ENCODE peak calls at places on chromosomes 3 and 15, in five cellular contexts. J, U, A, P and L are unnamed samples.

GRCh38 chr15:100686725-100687488 is 84.5 kb downstream of the ASB7 start:
- DNase-seq in P (no peak), U (no peak), J (peak), A (no peak), L (no peak)

GRCh38 chr15:81296673-81297072 is 27.3 kb downstream of the STARD5 start:
- DNase-seq in J (no peak), U (no peak), P (no peak), A (no peak), L (peak)

GRCh38 chr3:196210673-196211556 is at the start of gene ZDHHC19:
- DNase-seq in P (no peak), J (no peak), A (no peak), U (no peak), L (no peak)

GRCh38 chr3:195583831-195584542 is at the start of gene APOD:
- DNase-seq in A (no peak), J (peak), U (peak), P (peak), L (no peak)

GRCh38 chr3:127497166-127497565 is 93.4 kb downstream of the TPRA1 start:
- DNase-seq in U (no peak), A (no peak), J (no peak), P (no peak), L (no peak)

GRCh38 chr3:52087728-52088127 is 31.4 kb upstream of the DUSP7 start:
- DNase-seq in U (no peak), J (no peak), A (no peak), P (no peak), L (no peak)

GRCh38 chr15:89457086-89457485 is 39.3 kb downstream of the RHCG start:
- DNase-seq in A (peak), J (peak), P (peak), U (peak), L (no peak)

GRCh38 chr15:70319466-70319865 is 221.7 kb upstream of the TLE3 start:
- DNase-seq in U (no peak), A (no peak), P (no peak), J (no peak), L (peak)

GRCh38 chr3:100155105-100155504 is 40.8 kb upstream of the FILIP1L start:
- DNase-seq in A (no peak), U (no peak), J (peak), P (no peak), L (no peak)

GRCh38 chr3:53833053-53833645 is 13.1 kb downstream of the CHDH start:
- DNase-seq in U (no peak), P (peak), J (no peak), A (no peak), L (no peak)

GRCh38 chr15:96312641-96313335 is 17.7 kb upstream of the NR2F2 start:
- DNase-seq in A (no peak), J (peak), P (no peak), U (no peak), L (no peak)

GRCh38 chr3:60192297-60193114 is 1058.7 kb downstream of the FHIT start:
- DNase-seq in P (no peak), U (no peak), A (no peak), J (no peak), L (peak)

GRCh38 chr3:170499562-170500156 is 81.0 kb downstream of the CLDN11 start:
- DNase-seq in P (peak), U (peak), A (peak), J (peak), L (no peak)

GRCh38 chr15:84842781-84843180 is 25.6 kb downstream of the ALPK3 start:
- DNase-seq in J (no peak), P (no peak), A (no peak), U (no peak), L (no peak)

GRCh38 chr15:40554164-40554530 is 10.7 kb downstream of the CCDC32 start:
- DNase-seq in P (no peak), U (no peak), A (no peak), J (no peak), L (no peak)

GRCh38 chr15:39365873-39366272 is 215.0 kb upstream of the THBS1 start:
- DNase-seq in A (no peak), P (no peak), U (no peak), J (no peak), L (no peak)

GRCh38 chr3:49826016-49826415 is 12.3 kb upstream of the UBA7 start:
- DNase-seq in P (no peak), A (no peak), U (no peak), J (no peak), L (no peak)

GRCh38 chr3:11991751-11992150 is 12.4 kb upstream of the SYN2 start:
- DNase-seq in P (no peak), U (no peak), J (no peak), A (no peak), L (no peak)

GRCh38 chr15:71800835-71801745 is 9.3 kb upstream of the NR2E3 start:
- DNase-seq in P (peak), J (peak), U (peak), A (peak), L (no peak)

GRCh38 chr3:16147226-16147625 is 27.3 kb upstream of the GALNT15 start:
- DNase-seq in P (no peak), U (peak), A (no peak), J (peak), L (no peak)

GRCh38 chr15:39153718-39154117 is 427.2 kb upstream of the THBS1 start:
- DNase-seq in P (no peak), A (no peak), U (no peak), J (peak), L (no peak)

GRCh38 chr3:156406393-156406792 is 148.5 kb downstream of the SSR3 start:
- DNase-seq in P (no peak), J (no peak), A (no peak), U (no peak), L (no peak)

GRCh38 chr3:54235998-54236397 is 113.6 kb downstream of the CACNA2D3 start:
- DNase-seq in P (no peak), J (no peak), A (no peak), U (no peak), L (no peak)

GRCh38 chr3:47851888-47852603 is 49.1 kb downstream of the DHX30 start:
- DNase-seq in A (no peak), J (no peak), U (no peak), P (no peak), L (no peak)

GRCh38 chr3:186097317-186097662 is 11.6 kb downstream of the ETV5 start:
- DNase-seq in P (no peak), J (no peak), U (no peak), A (no peak), L (no peak)

GRCh38 chr3:175432338-175433025 is 573.3 kb downstream of the NAALADL2 start:
- DNase-seq in J (peak), U (no peak), A (no peak), P (no peak), L (no peak)

GRCh38 chr3:151290673-151291072 is 12.3 kb upstream of the P2RY14 start:
- DNase-seq in P (no peak), J (peak), A (no peak), U (peak), L (no peak)

GRCh38 chr15:27238209-27238608 is 267.2 kb downstream of the GABRG3 start:
- DNase-seq in A (no peak), J (no peak), U (no peak), P (no peak), L (no peak)

GRCh38 chr15:95277266-95277665 is 1045.9 kb downstream of the MCTP2 start:
- DNase-seq in P (no peak), J (peak), A (no peak), U (no peak), L (no peak)

GRCh38 chr15:85337398-85338074 is 42.9 kb upstream of the AKAP13 start:
- DNase-seq in U (no peak), A (no peak), J (no peak), P (no peak), L (no peak)

GRCh38 chr3:170301404-170301803 is 56.1 kb upstream of the SKIL start:
- DNase-seq in J (peak), A (no peak), P (no peak), U (no peak), L (no peak)

GRCh38 chr3:30511524-30512278 is 94.7 kb upstream of the TGFBR2 start:
- DNase-seq in P (no peak), A (peak), U (peak), J (peak), L (no peak)

GRCh38 chr3:148026009-148026588 is 616.9 kb downstream of the ZIC1 start:
- DNase-seq in J (no peak), P (no peak), U (no peak), A (no peak), L (no peak)

GRCh38 chr3:149307435-149307783 is 26.0 kb downstream of the TM4SF18 start:
- DNase-seq in P (no peak), J (no peak), A (no peak), U (no peak), L (no peak)

DNA sequence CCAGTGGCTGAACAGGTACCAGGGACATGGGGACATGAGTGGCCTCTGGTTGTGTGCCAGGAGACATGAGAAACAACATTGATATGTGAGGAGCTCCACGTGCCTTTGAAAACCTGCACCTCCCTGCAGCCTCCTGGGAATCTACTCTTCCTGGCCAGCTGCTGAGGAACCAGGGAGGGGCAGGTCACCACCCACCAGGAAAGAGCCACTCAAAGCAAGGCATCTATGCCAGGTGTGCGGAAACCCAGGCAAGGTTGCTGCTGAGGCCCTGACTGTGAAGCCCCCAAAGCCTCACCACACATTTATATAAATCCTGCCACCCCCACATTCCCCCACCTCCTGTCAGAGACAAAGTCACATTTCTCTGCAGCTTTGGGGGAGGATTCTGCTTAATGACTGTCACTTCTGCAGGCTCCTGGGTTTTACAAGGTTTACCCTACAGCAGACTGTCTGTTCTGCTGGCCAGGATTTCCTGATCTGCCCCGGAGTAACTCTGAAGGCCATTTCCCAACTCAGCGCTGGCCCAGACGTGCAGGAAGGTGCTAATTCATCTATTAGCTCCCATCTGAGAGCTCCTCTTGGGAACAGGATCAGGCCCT is 110.8 kb downstream of the ADCY5 start:
- DNase-seq in P (no peak), U (no peak), A (no peak), J (no peak), L (no peak)
- TF ChIP-seq SMC3 in P (no peak), U (no peak), A (no peak), J (no peak), L (no peak)

GRCh38 chr3:124985358-124985757 is 50.8 kb upstream of the MUC13 start:
- DNase-seq in A (no peak), U (peak), J (peak), P (no peak), L (no peak)
- TF ChIP-seq SMC3 in A (no peak), U (no peak), J (no peak), P (no peak), L (no peak)

GRCh38 chr15:83305696-83306291 is 21.3 kb upstream of the BNC1 start:
- DNase-seq in U (no peak), P (no peak), A (peak), J (peak), L (no peak)
- TF ChIP-seq SMC3 in U (no peak), P (no peak), A (no peak), J (no peak), L (no peak)

DNA sequence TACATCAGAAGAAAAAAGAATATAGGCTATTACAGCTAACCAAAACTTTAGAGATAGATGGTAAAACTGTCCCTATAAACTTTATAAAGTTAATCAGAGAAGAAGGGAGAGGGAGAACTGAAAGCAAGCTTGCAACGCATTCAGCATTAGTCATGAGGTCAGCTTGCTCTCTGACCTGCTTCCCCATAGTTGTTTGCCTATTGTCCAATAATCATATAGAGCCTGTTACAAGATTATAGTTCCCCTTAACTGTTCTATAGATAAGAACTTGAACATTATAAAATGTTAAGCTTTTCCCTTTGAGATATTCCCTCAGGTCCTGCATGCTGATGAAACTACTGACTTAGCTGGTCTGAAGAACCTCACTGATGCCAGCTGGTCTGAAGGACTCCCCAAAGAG is 74.5 kb downstream of the CPNE4 start:
- DNase-seq in J (peak), P (no peak), A (no peak), U (no peak), L (no peak)
- TF ChIP-seq SMC3 in J (no peak), P (no peak), A (no peak), U (no peak), L (no peak)

DNA sequence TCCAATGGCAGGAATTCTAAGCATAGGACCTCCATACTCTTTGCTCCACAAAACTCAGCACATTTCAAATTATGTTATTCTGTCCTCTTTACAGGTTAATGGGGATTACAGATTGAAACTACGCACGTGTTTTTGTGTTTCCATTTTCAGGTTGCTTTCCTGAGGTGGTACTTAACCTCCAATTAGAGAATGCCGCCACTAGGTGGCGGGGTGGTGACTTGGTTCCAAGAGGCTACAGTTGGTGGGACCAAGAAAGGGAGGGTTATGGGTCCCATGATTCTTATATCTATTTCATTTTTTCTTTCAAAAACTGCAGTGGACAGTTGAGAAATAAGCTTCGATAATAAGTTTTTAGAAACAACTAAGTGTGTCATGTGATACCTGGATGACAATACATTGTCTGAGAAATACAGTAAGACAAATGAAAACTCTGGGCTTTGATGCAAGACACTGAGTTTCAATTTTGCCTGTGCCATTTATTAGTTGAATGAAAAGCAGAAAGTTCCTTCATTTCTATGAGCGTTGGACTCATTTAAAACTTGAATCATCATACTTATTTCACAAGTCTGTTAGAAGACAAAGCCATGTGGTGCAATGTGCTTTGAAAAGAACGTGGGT is 539.0 kb downstream of the FGF12 start:
- DNase-seq in A (peak), J (peak), P (peak), U (peak), L (no peak)
- TF ChIP-seq SMC3 in A (peak), J (no peak), P (peak), U (peak), L (peak)

DNA sequence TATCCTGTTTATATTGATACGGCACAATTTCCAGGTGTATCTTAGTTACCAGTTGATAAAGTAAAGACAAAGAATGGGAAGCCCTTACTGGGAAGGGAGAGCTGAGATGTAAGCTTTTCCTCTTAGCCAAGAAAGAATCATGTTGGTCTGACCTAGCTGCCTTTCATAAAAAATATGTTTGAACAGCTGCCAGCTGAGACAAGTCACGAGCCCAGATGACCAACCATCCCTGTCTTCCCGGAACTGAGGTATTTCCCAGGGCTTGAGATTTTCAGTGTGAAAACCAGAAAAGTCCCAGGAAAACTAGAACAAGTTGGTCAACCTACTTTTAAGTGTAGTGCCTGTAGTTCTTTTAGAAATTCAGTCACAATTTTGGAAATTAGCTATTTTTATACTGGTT is 3.6 kb upstream of the MYH15 start:
- DNase-seq in P (no peak), J (peak), A (no peak), U (no peak), L (no peak)
- TF ChIP-seq SMC3 in P (no peak), J (no peak), A (no peak), U (no peak), L (no peak)